ENCODE peak calls at places on chromosomes 6 and 20, in nine cellular contexts. O is activated T-helper 1 cell treated with anti-CD3 and anti-CD28 coated beads, Interleukin-2, amount 50 U/mL, for 16 hours; M is NCI-H460; L is stimulated activated CD4-positive, alpha-beta T cell treated with anti-CD3 and anti-CD28 coated beads, Interleukin-4, amount 100 ng/mL, for 1 hour; T is AG08396; V is skeletal muscle cell; I is pons; K is Calu3; U is HT1080. N is an unnamed sample.

GRCh38 chr6:166747644-166748595 is 120.9 kb upstream of the RPS6KA2 start:
- DNase-seq in O (no peak), M (no peak), L (no peak), T (no peak), V (no peak), I (no peak), K (no peak), U (no peak), N (no peak)

GRCh38 chr20:56630086-56630493 is 984 bp downstream of the TFAP2C start:
- DNase-seq in O (no peak), M (peak; percentile 67), L (no peak), T (peak; percentile 80), V (no peak), I (no peak), K (peak; percentile 84), U (peak; percentile 80), N (peak; percentile 12)

GRCh38 chr6:26311012-26311384 is 54.0 kb upstream of the BTN3A2 start:
- DNase-seq in O (no peak), M (no peak), L (peak; percentile 32), T (no peak), V (no peak), I (peak; percentile 54), K (peak; percentile 59), U (peak; percentile 84), N (peak; percentile 32)

GRCh38 chr6:136544326-136544725 is 5.9 kb downstream of the MAP7 start:
- DNase-seq in O (no peak), M (no peak), L (no peak), T (no peak), V (no peak), I (no peak), K (no peak), U (no peak), N (no peak)

GRCh38 chr6:27296106-27296783 is 15.8 kb downstream of the POM121L2 start:
- DNase-seq in O (no peak), M (peak; percentile 65), L (no peak), T (peak; percentile 57), V (no peak), I (no peak), K (peak; percentile 63), U (peak; percentile 61), N (no peak)

GRCh38 chr6:118709859-118710350 is 58.5 kb upstream of the CEP85L start:
- DNase-seq in O (peak; percentile 34), M (no peak), L (peak; percentile 66), T (peak; percentile 11), V (peak; percentile 56), I (peak; percentile 47), K (peak; percentile 12), U (peak; percentile 97), N (peak; percentile 65)

GRCh38 chr6:105041880-105042279 is 85.0 kb downstream of the LIN28B start:
- DNase-seq in O (no peak), M (no peak), L (no peak), T (no peak), V (peak; percentile 22), I (no peak), K (no peak), U (peak; percentile 4), N (no peak)

GRCh38 chr6:142822882-142823578 is 121.9 kb downstream of the HIVEP2 start:
- DNase-seq in O (no peak), M (no peak), L (no peak), T (no peak), V (no peak), I (no peak), K (no peak), U (peak; percentile 22), N (no peak)

GRCh38 chr20:12079490-12079889 is 161.8 kb downstream of the BTBD3 start:
- DNase-seq in O (no peak), M (no peak), L (no peak), T (no peak), V (no peak), I (no peak), K (no peak), U (no peak), N (no peak)

GRCh38 chr6:157226761-157227160 is 96.6 kb downstream of the TMEM242 start:
- DNase-seq in O (no peak), M (no peak), L (no peak), T (no peak), V (no peak), I (no peak), K (no peak), U (no peak), N (no peak)

GRCh38 chr6:140319209-140319608 is 944.8 kb upstream of the CITED2 start:
- DNase-seq in O (no peak), M (no peak), L (no peak), T (peak; percentile 15), V (peak; percentile 2), I (no peak), K (no peak), U (no peak), N (no peak)

GRCh38 chr20:50251383-50251748 is 60.7 kb downstream of the CEBPB start:
- DNase-seq in O (no peak), M (no peak), L (no peak), T (no peak), V (no peak), I (no peak), K (no peak), U (no peak), N (no peak)